ENCODE peak calls at places on chromosome 4, in nine cellular contexts. One of them, this sample, is unnamed.

GRCh38 chr4:140857111-140857510 is 100.9 kb upstream of the TBC1D9 start:
- DNase-seq in RWPE1: peak; percentile 58
- DNase-seq in GM12878: no peak
- DNase-seq in AG04450: no peak
- DNase-seq in fibroblast of mammary gland: peak; percentile 10
- DNase-seq in lower leg skin: no peak
- DNase-seq in astrocyte of the spinal cord: no peak
- DNase-seq in glutamatergic neuron: no peak
- DNase-seq in brain microvascular endothelial cell: no peak
- DNase-seq in this sample: no peak

GRCh38 chr4:133112641-133113040 is 36.5 kb upstream of the PCDH10 start:
- DNase-seq in RWPE1: no peak
- DNase-seq in GM12878: no peak
- DNase-seq in AG04450: no peak
- DNase-seq in fibroblast of mammary gland: no peak
- DNase-seq in lower leg skin: no peak
- DNase-seq in astrocyte of the spinal cord: no peak
- DNase-seq in glutamatergic neuron: no peak
- DNase-seq in brain microvascular endothelial cell: no peak
- DNase-seq in this sample: no peak

GRCh38 chr4:25310066-25310824 is 2.3 kb upstream of the ZCCHC4 start:
- DNase-seq in RWPE1: no peak
- DNase-seq in GM12878: peak; percentile 59
- DNase-seq in AG04450: no peak
- DNase-seq in fibroblast of mammary gland: no peak
- DNase-seq in lower leg skin: no peak
- DNase-seq in astrocyte of the spinal cord: no peak
- DNase-seq in glutamatergic neuron: no peak
- DNase-seq in brain microvascular endothelial cell: no peak
- DNase-seq in this sample: no peak

GRCh38 chr4:3324093-3324815 is 31.4 kb downstream of the RGS12 start:
- DNase-seq in RWPE1: no peak
- DNase-seq in GM12878: no peak
- DNase-seq in AG04450: no peak
- DNase-seq in fibroblast of mammary gland: no peak
- DNase-seq in lower leg skin: peak; percentile 75
- DNase-seq in astrocyte of the spinal cord: no peak
- DNase-seq in glutamatergic neuron: no peak
- DNase-seq in brain microvascular endothelial cell: no peak
- DNase-seq in this sample: no peak

GRCh38 chr4:188246488-188246887 is 107.2 kb downstream of the TRIML1 start:
- DNase-seq in RWPE1: peak; percentile 13
- DNase-seq in GM12878: no peak
- DNase-seq in AG04450: no peak
- DNase-seq in fibroblast of mammary gland: peak; percentile 16
- DNase-seq in lower leg skin: no peak
- DNase-seq in astrocyte of the spinal cord: no peak
- DNase-seq in glutamatergic neuron: no peak
- DNase-seq in brain microvascular endothelial cell: no peak
- DNase-seq in this sample: no peak

GRCh38 chr4:1027219-1027915 is 15.9 kb downstream of the FGFRL1 start:
- DNase-seq in RWPE1: no peak
- DNase-seq in GM12878: no peak
- DNase-seq in AG04450: no peak
- DNase-seq in fibroblast of mammary gland: no peak
- DNase-seq in lower leg skin: no peak
- DNase-seq in astrocyte of the spinal cord: no peak
- DNase-seq in glutamatergic neuron: no peak
- DNase-seq in brain microvascular endothelial cell: no peak
- DNase-seq in this sample: no peak

GRCh38 chr4:76293705-76294274 is 12.7 kb upstream of the STBD1 start:
- DNase-seq in RWPE1: no peak
- DNase-seq in GM12878: no peak
- DNase-seq in AG04450: no peak
- DNase-seq in fibroblast of mammary gland: peak; percentile 25
- DNase-seq in lower leg skin: no peak
- DNase-seq in astrocyte of the spinal cord: peak; percentile 5
- DNase-seq in glutamatergic neuron: no peak
- DNase-seq in brain microvascular endothelial cell: no peak
- DNase-seq in this sample: no peak

GRCh38 chr4:79623125-79623905 is 215.3 kb upstream of the GK2 start:
- DNase-seq in RWPE1: no peak
- DNase-seq in GM12878: no peak
- DNase-seq in AG04450: no peak
- DNase-seq in fibroblast of mammary gland: no peak
- DNase-seq in lower leg skin: no peak
- DNase-seq in astrocyte of the spinal cord: no peak
- DNase-seq in glutamatergic neuron: no peak
- DNase-seq in brain microvascular endothelial cell: no peak
- DNase-seq in this sample: no peak

GRCh38 chr4:9745782-9746181 is 35.7 kb upstream of the DRD5 start:
- DNase-seq in RWPE1: no peak
- DNase-seq in GM12878: no peak
- DNase-seq in AG04450: no peak
- DNase-seq in fibroblast of mammary gland: no peak
- DNase-seq in lower leg skin: no peak
- DNase-seq in astrocyte of the spinal cord: no peak
- DNase-seq in glutamatergic neuron: no peak
- DNase-seq in brain microvascular endothelial cell: no peak
- DNase-seq in this sample: no peak

GRCh38 chr4:79923290-79923689 is 149.7 kb downstream of the ANTXR2 start:
- DNase-seq in RWPE1: no peak
- DNase-seq in GM12878: no peak
- DNase-seq in AG04450: no peak
- DNase-seq in fibroblast of mammary gland: no peak
- DNase-seq in lower leg skin: no peak
- DNase-seq in astrocyte of the spinal cord: no peak
- DNase-seq in glutamatergic neuron: no peak
- DNase-seq in brain microvascular endothelial cell: no peak
- DNase-seq in this sample: no peak

GRCh38 chr4:4673070-4673469 is 131.2 kb upstream of the STX18 start:
- DNase-seq in RWPE1: peak; percentile 79
- DNase-seq in GM12878: no peak
- DNase-seq in AG04450: no peak
- DNase-seq in fibroblast of mammary gland: peak; percentile 80
- DNase-seq in lower leg skin: peak; percentile 87
- DNase-seq in astrocyte of the spinal cord: no peak
- DNase-seq in glutamatergic neuron: peak; percentile 63
- DNase-seq in brain microvascular endothelial cell: no peak
- DNase-seq in this sample: peak; percentile 88

GRCh38 chr4:11505225-11505971 is 76.7 kb upstream of the HS3ST1 start:
- DNase-seq in RWPE1: peak; percentile 85
- DNase-seq in GM12878: no peak
- DNase-seq in AG04450: no peak
- DNase-seq in fibroblast of mammary gland: no peak
- DNase-seq in lower leg skin: no peak
- DNase-seq in astrocyte of the spinal cord: peak; percentile 58
- DNase-seq in glutamatergic neuron: no peak
- DNase-seq in brain microvascular endothelial cell: no peak
- DNase-seq in this sample: no peak

DNA sequence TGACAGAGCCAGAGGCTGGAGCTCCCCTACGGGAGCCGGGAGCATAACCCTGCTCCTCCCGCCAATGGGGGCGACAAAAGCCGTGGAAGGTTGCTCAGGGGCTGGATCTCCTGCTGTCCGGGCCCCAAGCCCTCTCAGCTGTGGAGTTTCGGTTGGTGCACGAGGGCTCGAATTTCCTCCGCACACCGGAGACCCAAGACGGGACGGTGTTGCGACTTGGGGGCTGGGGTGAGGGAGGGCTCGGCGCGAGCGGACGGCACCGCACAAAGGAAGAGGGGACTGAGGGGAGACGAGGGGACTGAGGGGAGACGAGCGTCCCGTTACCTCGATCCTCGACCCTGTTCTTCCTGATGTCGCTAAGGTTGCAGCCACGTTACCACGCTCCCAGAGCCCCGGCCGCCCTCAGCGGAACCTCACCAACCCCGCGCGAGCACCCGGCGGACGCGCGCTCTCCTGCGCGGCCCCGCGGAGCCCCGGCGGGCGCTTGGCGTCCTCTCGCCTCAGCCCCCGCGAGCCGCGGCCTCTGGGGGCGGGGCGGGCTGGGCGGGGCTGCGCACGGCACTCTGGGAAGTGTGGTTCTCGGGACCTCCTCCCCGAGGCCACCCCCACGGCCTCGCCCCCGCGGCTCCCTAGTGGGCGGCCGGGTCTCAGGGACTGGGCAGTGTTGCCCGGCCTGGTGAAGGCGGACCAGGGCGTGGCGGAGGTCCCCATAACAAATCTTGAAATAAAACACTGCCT is at the start of gene KLHL8:
- DNase-seq in RWPE1: peak; percentile 89
- DNase-seq in GM12878: peak; percentile 40
- DNase-seq in AG04450: peak; percentile 30
- DNase-seq in fibroblast of mammary gland: peak; percentile 76
- DNase-seq in lower leg skin: peak; percentile 95
- DNase-seq in astrocyte of the spinal cord: peak; percentile 87
- DNase-seq in glutamatergic neuron: peak; percentile 91
- DNase-seq in brain microvascular endothelial cell: peak; percentile 77
- DNase-seq in this sample: peak; percentile 86
- TF ChIP-seq CTCF in RWPE1: peak; percentile 1
- TF ChIP-seq CTCF in GM12878: peak; percentile 17
- TF ChIP-seq CTCF in AG04450: peak; percentile 22
- TF ChIP-seq CTCF in fibroblast of mammary gland: peak; percentile 18
- TF ChIP-seq CTCF in lower leg skin: no peak
- TF ChIP-seq CTCF in astrocyte of the spinal cord: no peak
- TF ChIP-seq CTCF in glutamatergic neuron: no peak
- TF ChIP-seq CTCF in brain microvascular endothelial cell: peak; percentile 48
- TF ChIP-seq CTCF in this sample: no peak

DNA sequence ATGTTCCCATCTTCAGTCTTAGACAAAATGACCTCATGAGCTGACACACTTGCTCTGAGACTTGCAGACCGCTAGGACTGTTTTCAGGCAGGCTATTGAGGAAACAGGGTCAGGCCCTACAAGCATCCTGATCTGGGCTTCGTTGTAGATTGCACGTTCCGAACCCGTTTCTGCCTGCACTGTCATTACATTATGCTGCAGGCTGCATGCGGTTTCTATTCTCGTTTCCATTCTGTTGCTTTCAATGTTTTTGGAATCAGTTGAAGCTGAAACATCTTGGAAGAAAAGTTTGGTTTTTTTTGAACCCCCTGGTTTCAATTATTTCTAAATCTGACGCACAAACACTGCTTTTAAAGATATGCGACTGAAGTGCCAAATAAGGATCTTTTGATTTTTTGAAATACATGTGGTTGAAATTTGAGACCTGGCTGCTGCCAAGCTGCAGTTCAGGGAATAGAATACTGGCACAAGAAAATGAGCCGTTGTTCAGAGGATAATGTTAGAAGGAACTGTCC is 716.1 kb upstream of the INTU start:
- DNase-seq in RWPE1: no peak
- DNase-seq in GM12878: no peak
- DNase-seq in AG04450: peak; percentile 73
- DNase-seq in fibroblast of mammary gland: peak; percentile 89
- DNase-seq in lower leg skin: no peak
- DNase-seq in astrocyte of the spinal cord: peak; percentile 89
- DNase-seq in glutamatergic neuron: no peak
- DNase-seq in brain microvascular endothelial cell: peak; percentile 58
- DNase-seq in this sample: no peak
- TF ChIP-seq CTCF in RWPE1: no peak
- TF ChIP-seq CTCF in GM12878: no peak
- TF ChIP-seq CTCF in AG04450: peak; percentile 29
- TF ChIP-seq CTCF in fibroblast of mammary gland: peak; percentile 20
- TF ChIP-seq CTCF in lower leg skin: no peak
- TF ChIP-seq CTCF in astrocyte of the spinal cord: no peak
- TF ChIP-seq CTCF in glutamatergic neuron: no peak
- TF ChIP-seq CTCF in brain microvascular endothelial cell: peak; percentile 27
- TF ChIP-seq CTCF in this sample: no peak

DNA sequence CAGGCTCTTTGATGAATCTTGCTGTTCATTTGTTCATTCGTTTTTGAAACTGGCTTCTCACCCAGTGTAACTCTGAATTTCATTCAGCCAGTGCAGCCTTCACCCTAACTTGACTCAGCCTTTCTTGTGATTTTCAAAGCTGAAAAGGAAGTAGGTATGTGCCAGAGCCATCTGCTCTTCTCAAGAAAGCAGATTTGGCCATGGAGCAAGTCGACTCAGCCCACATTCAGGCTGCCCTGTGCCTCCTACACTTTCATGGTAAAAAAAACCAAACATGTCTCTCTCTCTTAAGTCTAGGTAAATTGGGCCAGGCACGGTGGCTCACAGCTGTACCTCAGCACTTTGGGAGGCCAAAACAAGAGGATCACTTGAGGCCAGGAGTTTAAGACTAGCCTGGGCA is 56.2 kb upstream of the NOCT start:
- DNase-seq in RWPE1: no peak
- DNase-seq in GM12878: no peak
- DNase-seq in AG04450: no peak
- DNase-seq in fibroblast of mammary gland: peak; percentile 38
- DNase-seq in lower leg skin: no peak
- DNase-seq in astrocyte of the spinal cord: no peak
- DNase-seq in glutamatergic neuron: no peak
- DNase-seq in brain microvascular endothelial cell: no peak
- DNase-seq in this sample: no peak
- TF ChIP-seq CTCF in RWPE1: no peak
- TF ChIP-seq CTCF in GM12878: no peak
- TF ChIP-seq CTCF in AG04450: no peak
- TF ChIP-seq CTCF in fibroblast of mammary gland: no peak
- TF ChIP-seq CTCF in lower leg skin: no peak
- TF ChIP-seq CTCF in astrocyte of the spinal cord: no peak
- TF ChIP-seq CTCF in glutamatergic neuron: no peak
- TF ChIP-seq CTCF in brain microvascular endothelial cell: no peak
- TF ChIP-seq CTCF in this sample: no peak

DNA sequence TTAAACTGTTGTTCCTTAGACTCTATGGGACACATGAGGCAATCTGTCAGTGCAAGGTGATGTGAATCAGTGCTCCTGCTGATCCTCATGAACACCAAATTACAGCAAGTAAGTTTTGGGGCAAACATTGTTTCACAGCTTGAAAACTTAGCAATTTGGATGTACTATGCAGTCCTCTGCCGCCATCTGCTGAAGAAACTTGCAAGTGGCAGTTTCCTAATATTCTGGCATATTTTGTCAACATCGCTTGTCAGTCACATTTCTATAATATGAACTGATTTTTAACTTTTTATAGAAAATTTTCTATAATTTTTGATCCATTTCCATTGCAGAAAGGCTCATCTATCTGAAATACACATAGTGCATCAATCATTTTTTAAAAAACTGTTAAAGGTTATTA is 56.3 kb downstream of the ZAR1 start:
- DNase-seq in RWPE1: peak; percentile 5
- DNase-seq in GM12878: peak; percentile 8
- DNase-seq in AG04450: peak; percentile 4
- DNase-seq in fibroblast of mammary gland: peak; percentile 57
- DNase-seq in lower leg skin: no peak
- DNase-seq in astrocyte of the spinal cord: peak; percentile 53
- DNase-seq in glutamatergic neuron: no peak
- DNase-seq in brain microvascular endothelial cell: peak; percentile 9
- DNase-seq in this sample: peak; percentile 35
- TF ChIP-seq CTCF in RWPE1: peak; percentile 67
- TF ChIP-seq CTCF in GM12878: peak; percentile 70
- TF ChIP-seq CTCF in AG04450: peak; percentile 75
- TF ChIP-seq CTCF in fibroblast of mammary gland: peak; percentile 76
- TF ChIP-seq CTCF in lower leg skin: no peak
- TF ChIP-seq CTCF in astrocyte of the spinal cord: peak; percentile 67
- TF ChIP-seq CTCF in glutamatergic neuron: peak; percentile 15
- TF ChIP-seq CTCF in brain microvascular endothelial cell: peak; percentile 80
- TF ChIP-seq CTCF in this sample: peak; percentile 63

This sample was measured in nephron progenitor cell.